ENCODE peak calls at places on chromosomes 6 and 20, in five cellular contexts. X is hypothalamus, S is kidney, Q is NCI-H748 treated with DMSO at 0.1 percent for 48 hours, I is dermis blood vessel endothelial cell. K is an unnamed sample.

GRCh38 chr20:52923123-52923543 is 49.0 kb upstream of the TSHZ2 start:
- DNase-seq in X (no peak), S (no peak), Q (no peak), I (no peak), K (no peak)

GRCh38 chr6:30830438-30830837 is 53.9 kb upstream of the DDR1 start:
- DNase-seq in X (no peak), S (no peak), Q (no peak), I (no peak), K (no peak)

GRCh38 chr20:40637176-40637575 is 51.9 kb downstream of the MAFB start:
- DNase-seq in X (no peak), S (no peak), Q (no peak), I (no peak), K (no peak)

GRCh38 chr6:57193177-57193576 is 21.1 kb downstream of the BAG2 start:
- DNase-seq in X (no peak), S (no peak), Q (no peak), I (no peak), K (no peak)

GRCh38 chr6:113994934-113995342 is 24.0 kb upstream of the HDAC2 start:
- DNase-seq in X (peak; percentile 2), S (no peak), Q (peak; percentile 31), I (peak; percentile 97), K (peak; percentile 83)

GRCh38 chr20:1287306-1287705 is 21.2 kb downstream of the SNPH start:
- DNase-seq in X (no peak), S (no peak), Q (no peak), I (no peak), K (no peak)

GRCh38 chr6:160088069-160088773 is 33.4 kb upstream of the SLC22A1 start:
- DNase-seq in X (peak; percentile 3), S (no peak), Q (no peak), I (peak; percentile 71), K (peak; percentile 21)

GRCh38 chr6:134183844-134184243 is 131.4 kb upstream of the SLC2A12 start:
- DNase-seq in X (no peak), S (no peak), Q (no peak), I (no peak), K (no peak)